ENCODE peak calls at places on chromosomes 2 and 18, in four cellular contexts. One of them, this sample, is unnamed.

GRCh38 chr18:22293417-22293816 is 124.0 kb downstream of the GATA6 start:
- DNase-seq in upper lobe of right lung: no peak
- DNase-seq in IMR-90: no peak
- DNase-seq in astrocyte of the spinal cord: no peak
- DNase-seq in this sample: no peak

GRCh38 chr2:1497122-1497611 is 83.9 kb downstream of the TPO start:
- DNase-seq in upper lobe of right lung: peak
- DNase-seq in IMR-90: no peak
- DNase-seq in astrocyte of the spinal cord: no peak
- DNase-seq in this sample: no peak

GRCh38 chr2:67561411-67561965 is 164.4 kb downstream of the ETAA1 start:
- DNase-seq in upper lobe of right lung: no peak
- DNase-seq in IMR-90: peak
- DNase-seq in astrocyte of the spinal cord: peak
- DNase-seq in this sample: peak

GRCh38 chr2:210519594-210519993 is 36.8 kb upstream of the CPS1 start:
- DNase-seq in IMR-90: no peak
- DNase-seq in upper lobe of right lung: no peak
- DNase-seq in astrocyte of the spinal cord: no peak
- DNase-seq in this sample: no peak

GRCh38 chr2:200523158-200523557 is 2.8 kb upstream of the SGO2 start:
- DNase-seq in IMR-90: no peak
- DNase-seq in upper lobe of right lung: no peak
- DNase-seq in astrocyte of the spinal cord: no peak
- DNase-seq in this sample: no peak

GRCh38 chr2:97645112-97645699 is 656 bp upstream of the COX5B start:
- DNase-seq in IMR-90: no peak
- DNase-seq in astrocyte of the spinal cord: peak
- DNase-seq in upper lobe of right lung: peak
- DNase-seq in this sample: no peak

GRCh38 chr2:24456610-24457556 is 34.2 kb upstream of the NCOA1 start:
- DNase-seq in IMR-90: peak
- DNase-seq in upper lobe of right lung: no peak
- DNase-seq in astrocyte of the spinal cord: peak
- DNase-seq in this sample: peak

GRCh38 chr2:239230318-239231052 is 170.3 kb downstream of the HDAC4 start:
- DNase-seq in astrocyte of the spinal cord: no peak
- DNase-seq in upper lobe of right lung: peak
- DNase-seq in IMR-90: no peak
- DNase-seq in this sample: no peak

GRCh38 chr2:25586726-25587144 is 86.6 kb downstream of the DTNB start:
- DNase-seq in astrocyte of the spinal cord: peak
- DNase-seq in IMR-90: peak
- DNase-seq in upper lobe of right lung: no peak
- DNase-seq in this sample: peak

GRCh38 chr2:121030523-121030922 is 254.5 kb downstream of the TFCP2L1 start:
- DNase-seq in upper lobe of right lung: no peak
- DNase-seq in IMR-90: no peak
- DNase-seq in astrocyte of the spinal cord: no peak
- DNase-seq in this sample: no peak

GRCh38 chr2:123200035-123200434 is 825.1 kb upstream of the CNTNAP5 start:
- DNase-seq in upper lobe of right lung: no peak
- DNase-seq in astrocyte of the spinal cord: no peak
- DNase-seq in IMR-90: no peak
- DNase-seq in this sample: no peak

GRCh38 chr18:13629841-13630747 is 96.3 kb downstream of the FAM210A start:
- DNase-seq in astrocyte of the spinal cord: peak
- DNase-seq in upper lobe of right lung: no peak
- DNase-seq in IMR-90: peak
- DNase-seq in this sample: peak

GRCh38 chr18:11877497-11877896 is 26.3 kb downstream of the CHMP1B start:
- DNase-seq in IMR-90: no peak
- DNase-seq in upper lobe of right lung: no peak
- DNase-seq in astrocyte of the spinal cord: no peak
- DNase-seq in this sample: no peak

GRCh38 chr2:107276034-107276433 is 390.1 kb upstream of the ST6GAL2 start:
- DNase-seq in astrocyte of the spinal cord: no peak
- DNase-seq in upper lobe of right lung: no peak
- DNase-seq in IMR-90: no peak
- DNase-seq in this sample: no peak

GRCh38 chr2:190646780-190647626 is 1.9 kb upstream of the NAB1 start:
- DNase-seq in IMR-90: no peak
- DNase-seq in astrocyte of the spinal cord: peak
- DNase-seq in upper lobe of right lung: no peak
- DNase-seq in this sample: no peak

GRCh38 chr18:58937204-58937603 is 72.5 kb downstream of the ZNF532 start:
- DNase-seq in IMR-90: peak
- DNase-seq in upper lobe of right lung: no peak
- DNase-seq in astrocyte of the spinal cord: peak
- DNase-seq in this sample: peak

GRCh38 chr2:119255760-119256573 is 32.3 kb downstream of the STEAP3 start:
- DNase-seq in IMR-90: peak
- DNase-seq in astrocyte of the spinal cord: peak
- DNase-seq in upper lobe of right lung: no peak
- DNase-seq in this sample: peak

GRCh38 chr2:191299009-191299408 is 53.8 kb downstream of the MYO1B start:
- DNase-seq in upper lobe of right lung: no peak
- DNase-seq in astrocyte of the spinal cord: no peak
- DNase-seq in IMR-90: peak
- DNase-seq in this sample: no peak

GRCh38 chr2:220569380-220569779 is 942.0 kb downstream of the SLC4A3 start:
- DNase-seq in IMR-90: no peak
- DNase-seq in astrocyte of the spinal cord: no peak
- DNase-seq in upper lobe of right lung: no peak
- DNase-seq in this sample: no peak

GRCh38 chr18:35345460-35345921 is 1.3 kb upstream of the ZNF24 start:
- DNase-seq in upper lobe of right lung: no peak
- DNase-seq in astrocyte of the spinal cord: no peak
- DNase-seq in IMR-90: no peak
- DNase-seq in this sample: no peak

GRCh38 chr2:44777542-44777941 is 164.0 kb upstream of the SIX3 start:
- DNase-seq in astrocyte of the spinal cord: no peak
- DNase-seq in upper lobe of right lung: no peak
- DNase-seq in IMR-90: no peak
- DNase-seq in this sample: no peak

DNA sequence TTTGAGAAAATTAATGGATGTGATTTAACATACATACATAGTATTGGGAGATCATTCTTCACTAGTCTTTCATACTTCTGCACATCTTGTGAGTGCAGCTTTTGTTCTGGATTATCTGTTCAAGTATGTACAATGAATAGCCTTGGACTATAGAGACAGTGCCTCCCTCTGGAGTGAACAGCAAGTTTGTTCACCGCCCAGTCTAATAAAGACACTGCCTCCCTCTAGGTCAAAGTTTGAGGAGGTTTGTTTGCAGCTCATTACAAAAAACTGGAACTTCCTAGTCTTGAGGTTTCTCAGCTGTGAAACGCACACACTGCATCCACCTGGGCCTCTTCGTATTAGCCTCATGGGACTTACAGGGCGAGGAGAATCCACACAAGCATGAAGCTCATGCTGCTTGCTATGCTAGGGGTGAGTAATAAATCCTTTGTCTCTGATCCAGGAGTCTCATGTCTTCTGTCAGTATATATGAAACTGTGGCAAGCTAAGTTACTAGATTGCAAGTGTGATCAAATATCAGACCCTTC is 26.0 kb upstream of the LAPTM4A start:
- DNase-seq in astrocyte of the spinal cord: no peak
- DNase-seq in IMR-90: no peak
- DNase-seq in upper lobe of right lung: no peak
- DNase-seq in this sample: no peak
- TF ChIP-seq CTCF in astrocyte of the spinal cord: no peak
- TF ChIP-seq CTCF in IMR-90: no peak
- TF ChIP-seq CTCF in upper lobe of right lung: no peak
- TF ChIP-seq CTCF in this sample: no peak

DNA sequence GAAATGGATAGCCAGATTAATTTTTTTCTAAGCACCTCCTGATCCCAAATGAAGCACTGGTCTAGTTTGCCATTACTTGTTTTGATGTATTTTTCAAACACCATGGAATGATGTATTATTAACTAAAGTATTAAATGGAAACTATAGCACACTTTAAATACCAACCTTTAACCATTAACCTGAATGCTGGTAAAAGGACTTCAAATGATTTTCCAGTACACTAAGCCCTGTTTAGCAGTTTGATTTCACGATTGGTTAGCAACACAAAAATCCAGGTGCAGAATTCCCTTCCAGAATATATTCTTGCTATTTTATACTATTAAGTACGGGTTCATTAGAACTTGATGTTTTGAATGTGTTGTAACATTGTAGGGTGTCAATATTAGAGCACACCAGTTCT is 37.4 kb downstream of the COL4A3 start:
- DNase-seq in upper lobe of right lung: no peak
- DNase-seq in IMR-90: no peak
- DNase-seq in astrocyte of the spinal cord: no peak
- DNase-seq in this sample: no peak
- H3K4me3 ChIP-seq in upper lobe of right lung: no peak
- H3K4me3 ChIP-seq in IMR-90: no peak
- H3K4me3 ChIP-seq in astrocyte of the spinal cord: no peak
- H3K4me3 ChIP-seq in this sample: no peak

GRCh38 chr2:47751856-47752414 is 31.0 kb upstream of the MSH6 start:
- DNase-seq in IMR-90: no peak
- DNase-seq in upper lobe of right lung: no peak
- DNase-seq in astrocyte of the spinal cord: no peak
- DNase-seq in this sample: no peak

GRCh38 chr2:47744074-47744473 is 38.9 kb upstream of the MSH6 start:
- DNase-seq in upper lobe of right lung: no peak
- DNase-seq in astrocyte of the spinal cord: no peak
- DNase-seq in IMR-90: no peak
- DNase-seq in this sample: no peak

GRCh38 chr2:47747878-47748277 is 35.1 kb upstream of the MSH6 start:
- DNase-seq in astrocyte of the spinal cord: no peak
- DNase-seq in upper lobe of right lung: no peak
- DNase-seq in IMR-90: no peak
- DNase-seq in this sample: no peak
- TF ChIP-seq CTCF in astrocyte of the spinal cord: no peak
- TF ChIP-seq CTCF in upper lobe of right lung: no peak
- TF ChIP-seq CTCF in IMR-90: no peak
- TF ChIP-seq CTCF in this sample: no peak

GRCh38 chr2:179427065-179427464 is 162.4 kb upstream of the SESTD1 start:
- DNase-seq in IMR-90: no peak
- DNase-seq in upper lobe of right lung: no peak
- DNase-seq in astrocyte of the spinal cord: no peak
- DNase-seq in this sample: no peak

GRCh38 chr2:179417436-179417949 is 152.9 kb upstream of the SESTD1 start:
- DNase-seq in upper lobe of right lung: no peak
- DNase-seq in IMR-90: no peak
- DNase-seq in astrocyte of the spinal cord: no peak
- DNase-seq in this sample: no peak

GRCh38 chr2:179424571-179424970 is 159.9 kb upstream of the SESTD1 start:
- DNase-seq in IMR-90: no peak
- DNase-seq in astrocyte of the spinal cord: no peak
- DNase-seq in upper lobe of right lung: no peak
- DNase-seq in this sample: no peak

DNA sequence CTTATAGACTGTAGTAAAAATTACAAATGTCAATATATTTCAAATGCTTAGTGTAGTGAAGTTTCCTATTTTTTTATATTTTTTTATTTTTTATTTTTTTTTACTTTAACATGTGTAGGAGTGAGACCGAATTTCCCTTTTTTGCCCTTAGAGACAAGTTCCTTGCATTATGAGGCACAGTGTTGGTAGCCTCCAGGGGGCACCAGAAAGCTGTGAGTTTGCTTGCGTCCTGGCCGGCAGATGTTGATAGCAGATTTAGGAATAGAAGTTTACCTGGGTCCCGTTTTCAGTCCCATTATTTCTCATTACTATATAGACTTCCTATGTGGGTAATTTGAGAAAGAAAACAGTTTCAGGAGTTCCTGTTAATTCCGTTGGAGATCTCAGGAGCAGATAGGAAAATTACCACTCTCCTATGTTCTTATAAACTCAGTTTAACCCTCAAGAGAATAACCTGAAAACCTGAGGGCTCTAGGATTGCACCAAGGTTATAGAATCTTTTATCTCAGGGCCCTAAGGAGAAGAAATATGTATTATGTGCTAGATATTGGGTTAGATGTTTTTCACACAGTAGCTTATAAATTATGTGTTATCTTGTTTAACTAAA is 157.5 kb upstream of the SESTD1 start:
- DNase-seq in astrocyte of the spinal cord: peak
- DNase-seq in IMR-90: peak
- DNase-seq in upper lobe of right lung: peak
- DNase-seq in this sample: peak
- H3K4me3 ChIP-seq in astrocyte of the spinal cord: no peak
- H3K4me3 ChIP-seq in IMR-90: no peak
- H3K4me3 ChIP-seq in upper lobe of right lung: no peak
- H3K4me3 ChIP-seq in this sample: no peak

DNA sequence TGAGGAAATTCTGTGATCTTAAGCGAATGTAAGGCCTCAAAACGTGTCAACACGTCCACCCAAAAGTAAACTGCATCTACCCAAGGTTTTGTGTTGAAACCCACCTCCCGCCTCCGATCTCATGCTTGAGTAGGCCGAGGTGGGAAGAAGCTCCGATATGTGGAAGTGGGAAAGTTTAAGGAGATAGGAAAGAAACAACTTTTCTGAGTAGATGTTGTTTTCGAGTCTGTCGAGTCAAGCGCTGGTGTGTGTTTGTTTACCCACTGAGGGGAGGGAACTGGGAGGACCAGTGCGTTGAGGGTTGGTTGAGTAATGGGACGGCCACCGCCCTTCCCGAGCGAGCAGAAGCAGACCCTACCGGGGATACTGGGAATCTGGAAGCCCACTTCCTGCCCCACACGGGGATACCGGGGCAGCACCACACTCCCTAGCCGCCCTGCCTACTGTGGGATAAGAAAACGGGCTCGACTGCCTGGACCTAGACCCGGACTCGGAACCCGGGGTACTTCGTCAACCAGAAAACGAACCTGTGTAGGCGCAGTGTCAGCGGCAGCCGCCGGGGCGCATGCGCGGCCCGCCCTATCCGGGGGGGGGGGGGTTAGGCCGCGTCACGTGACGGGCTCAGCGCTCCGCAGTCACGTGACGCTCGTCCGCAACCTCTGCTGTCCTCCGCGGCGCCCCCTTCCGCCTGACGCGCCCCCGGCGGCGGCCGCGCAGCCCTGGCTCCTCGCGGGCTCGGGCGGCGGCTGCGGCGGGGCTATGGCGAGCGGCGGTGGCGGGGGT is at the start of gene RETREG2:
- DNase-seq in astrocyte of the spinal cord: peak
- DNase-seq in upper lobe of right lung: peak
- DNase-seq in IMR-90: peak
- DNase-seq in this sample: peak
- TF ChIP-seq CTCF in astrocyte of the spinal cord: no peak
- TF ChIP-seq CTCF in upper lobe of right lung: peak
- TF ChIP-seq CTCF in IMR-90: peak
- TF ChIP-seq CTCF in this sample: no peak